ENCODE peak calls at places on chromosomes 2 and 18, in seven cellular contexts. H, F, W, S, B, O and Y are unnamed samples.

GRCh38 chr2:10276481-10277292 is 26.0 kb upstream of the HPCAL1 start:
- DNase-seq in H (no peak), F (no peak), W (no peak), S (no peak), B (no peak), O (no peak), Y (no peak)

GRCh38 chr2:13522917-13523821 is 806.4 kb downstream of the TRIB2 start:
- DNase-seq in H (no peak), F (no peak), W (no peak), S (no peak), B (no peak), O (no peak), Y (peak)

GRCh38 chr2:328761-329160 is 40.9 kb upstream of the ALKAL2 start:
- DNase-seq in H (no peak), F (no peak), W (no peak), S (no peak), B (no peak), O (no peak), Y (no peak)

GRCh38 chr2:108853421-108853820 is 66.8 kb downstream of the CCDC138 start:
- DNase-seq in H (no peak), F (peak), W (peak), S (no peak), B (no peak), O (no peak), Y (no peak)

GRCh38 chr2:36393738-36394256 is 38.2 kb downstream of the CRIM1 start:
- DNase-seq in H (no peak), F (no peak), W (no peak), S (no peak), B (no peak), O (no peak), Y (no peak)

GRCh38 chr2:23135481-23136100 is 249.4 kb upstream of the KLHL29 start:
- DNase-seq in H (no peak), F (no peak), W (no peak), S (no peak), B (no peak), O (peak), Y (no peak)

GRCh38 chr2:237603718-237604362 is 13.3 kb upstream of the RAB17 start:
- DNase-seq in H (no peak), F (peak), W (peak), S (no peak), B (no peak), O (no peak), Y (peak)

GRCh38 chr2:37361994-37362698 is 17.7 kb downstream of the QPCT start:
- DNase-seq in H (no peak), F (no peak), W (no peak), S (no peak), B (no peak), O (no peak), Y (no peak)

GRCh38 chr2:129388870-129389269 is 590.6 kb upstream of the RAB6C start:
- DNase-seq in H (no peak), F (no peak), W (no peak), S (no peak), B (no peak), O (no peak), Y (no peak)

GRCh38 chr18:62925031-62925688 is 209.8 kb downstream of the PHLPP1 start:
- DNase-seq in H (no peak), F (no peak), W (peak), S (no peak), B (no peak), O (no peak), Y (no peak)

GRCh38 chr2:236853558-236853957 is 232.1 kb upstream of the COPS8 start:
- DNase-seq in H (no peak), F (no peak), W (no peak), S (no peak), B (no peak), O (no peak), Y (no peak)

GRCh38 chr2:200658278-200658864 is 72.6 kb downstream of the AOX1 start:
- DNase-seq in H (no peak), F (no peak), W (peak), S (peak), B (no peak), O (no peak), Y (no peak)

GRCh38 chr18:74796928-74797576 is 199.4 kb downstream of the ZNF407 start:
- DNase-seq in H (no peak), F (peak), W (peak), S (peak), B (no peak), O (no peak), Y (peak)

GRCh38 chr2:143482316-143482715 is 353.1 kb downstream of the ARHGAP15 start:
- DNase-seq in H (no peak), F (no peak), W (peak), S (no peak), B (no peak), O (no peak), Y (no peak)

GRCh38 chr18:79859314-79859713 is 61.6 kb downstream of the KCNG2 start:
- DNase-seq in H (no peak), F (no peak), W (no peak), S (no peak), B (no peak), O (no peak), Y (no peak)

GRCh38 chr2:20198796-20199361 is 26.1 kb downstream of the SDC1 start:
- DNase-seq in H (no peak), F (no peak), W (no peak), S (no peak), B (no peak), O (no peak), Y (no peak)

GRCh38 chr2:67260348-67261277 is 136.5 kb upstream of the ETAA1 start:
- DNase-seq in H (peak), F (no peak), W (peak), S (no peak), B (no peak), O (no peak), Y (no peak)

DNA sequence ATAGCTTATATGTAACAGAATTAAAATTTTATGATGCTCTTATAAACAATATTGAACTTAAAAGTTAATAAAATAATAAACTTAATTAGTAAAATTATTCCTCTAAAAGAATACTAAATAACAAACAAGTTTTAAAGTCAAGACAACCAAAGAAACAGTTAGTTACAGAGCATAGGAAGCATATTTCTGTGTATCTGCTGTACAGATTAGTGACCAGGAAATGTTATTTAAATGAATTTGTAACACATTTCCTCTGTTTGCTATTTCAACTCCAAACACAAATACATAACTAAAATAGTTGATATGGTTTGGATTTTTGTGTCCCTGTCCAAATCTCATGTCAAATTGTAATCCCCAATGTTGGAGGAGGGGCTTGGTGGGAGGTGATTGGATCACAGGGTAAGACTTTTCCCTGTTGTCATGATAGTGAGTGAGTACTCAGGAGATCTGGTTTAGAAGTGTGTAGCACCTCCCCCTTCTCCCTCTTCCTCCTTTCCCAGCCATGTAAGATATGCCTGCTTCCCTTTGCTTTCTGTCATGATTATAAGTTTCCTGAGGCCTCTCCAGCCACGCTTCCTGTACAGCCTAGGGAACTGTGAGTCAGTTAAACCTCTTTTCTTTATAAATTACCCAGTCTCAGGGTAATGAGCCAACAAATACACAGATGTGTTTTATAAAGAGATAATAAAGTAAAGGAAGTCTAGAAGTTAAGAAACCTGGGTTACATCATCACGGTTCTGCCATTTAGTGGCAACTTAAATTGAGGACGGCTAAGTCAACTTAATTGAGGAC is 51.8 kb downstream of the ROCK2 start:
- DNase-seq in H (no peak), F (no peak), W (peak), S (no peak), B (no peak), O (no peak), Y (no peak)
- TF ChIP-seq CEBPB in H (no peak), F (no peak), W (no peak), S (no peak), B (peak), O (no peak), Y (no peak)

GRCh38 chr2:96771792-96772618 is 11.3 kb downstream of the CNNM4 start:
- DNase-seq in H (no peak), F (no peak), W (no peak), S (no peak), B (no peak), O (no peak), Y (no peak)

GRCh38 chr2:96773922-96774321 is 13.2 kb downstream of the CNNM4 start:
- DNase-seq in H (no peak), F (no peak), W (no peak), S (no peak), B (no peak), O (no peak), Y (no peak)

GRCh38 chr2:96770451-96770850 is 9.7 kb downstream of the CNNM4 start:
- DNase-seq in H (no peak), F (no peak), W (no peak), S (no peak), B (no peak), O (no peak), Y (no peak)

GRCh38 chr2:96775160-96775559 is 14.5 kb downstream of the CNNM4 start:
- DNase-seq in H (no peak), F (no peak), W (peak), S (no peak), B (no peak), O (no peak), Y (no peak)

DNA sequence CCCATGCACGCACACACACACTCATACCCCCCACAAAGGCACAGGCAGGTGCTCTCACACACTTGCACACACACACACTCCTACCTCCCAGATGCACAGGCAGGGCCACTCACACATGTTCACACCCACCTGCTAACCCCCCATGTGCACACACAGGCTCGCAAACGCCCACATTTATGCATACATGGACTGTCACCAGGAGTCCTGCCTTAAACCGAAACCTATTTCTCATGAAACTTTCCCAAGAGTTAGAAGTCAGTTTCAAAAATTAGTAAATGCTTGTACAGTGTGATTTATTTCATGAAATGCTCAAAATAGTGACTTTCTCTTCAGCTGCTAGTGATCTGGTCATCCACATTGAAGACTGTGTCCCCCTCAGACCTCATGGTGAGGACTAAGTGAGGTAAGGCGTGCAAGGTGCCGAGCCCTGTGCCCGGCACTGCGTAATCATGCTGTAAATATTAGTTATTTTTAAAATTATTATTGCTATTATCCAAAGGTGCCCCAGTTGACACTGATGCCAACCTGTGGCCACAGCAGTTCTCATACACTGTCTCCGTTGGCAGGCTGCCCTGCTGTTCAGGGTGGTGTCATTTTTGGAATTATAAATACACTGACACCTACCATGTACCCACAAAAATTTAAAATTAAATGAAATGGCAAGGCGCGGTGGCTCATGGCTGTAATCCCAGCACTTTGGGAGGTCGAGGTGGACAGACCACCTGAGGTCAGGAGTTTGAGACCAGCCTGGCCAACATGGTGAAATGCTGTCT is 12.4 kb downstream of the CNNM4 start:
- DNase-seq in H (no peak), F (no peak), W (no peak), S (no peak), B (no peak), O (no peak), Y (peak)
- TF ChIP-seq CEBPB in H (no peak), F (no peak), W (no peak), S (no peak), B (no peak), O (no peak), Y (no peak)

GRCh38 chr18:23857756-23858155 is 156.8 kb upstream of the TTC39C start:
- DNase-seq in H (no peak), F (peak), W (peak), S (no peak), B (no peak), O (no peak), Y (no peak)
- TF ChIP-seq CEBPB in H (no peak), F (peak), W (peak), S (no peak), B (no peak), O (no peak), Y (no peak)

GRCh38 chr2:238894950-238895298 is 47.0 kb downstream of the TWIST2 start:
- DNase-seq in H (no peak), F (no peak), W (no peak), S (no peak), B (no peak), O (no peak), Y (no peak)

GRCh38 chr2:238896641-238897040 is 48.8 kb downstream of the TWIST2 start:
- DNase-seq in H (no peak), F (no peak), W (no peak), S (no peak), B (no peak), O (no peak), Y (no peak)

GRCh38 chr2:238897122-238897880 is 49.4 kb downstream of the TWIST2 start:
- DNase-seq in H (no peak), F (no peak), W (no peak), S (no peak), B (no peak), O (no peak), Y (no peak)

GRCh38 chr2:238895361-238895882 is 47.5 kb downstream of the TWIST2 start:
- DNase-seq in H (no peak), F (no peak), W (no peak), S (no peak), B (no peak), O (no peak), Y (no peak)

GRCh38 chr2:238895901-238896600 is 48.2 kb downstream of the TWIST2 start:
- DNase-seq in H (no peak), F (peak), W (peak), S (no peak), B (no peak), O (no peak), Y (no peak)
- TF ChIP-seq CEBPB in H (no peak), F (no peak), W (no peak), S (no peak), B (no peak), O (no peak), Y (no peak)

GRCh38 chr2:98187194-98187593 is 100.2 kb downstream of the VWA3B start:
- DNase-seq in H (no peak), F (no peak), W (no peak), S (no peak), B (no peak), O (no peak), Y (no peak)

GRCh38 chr2:98185801-98186200 is 98.8 kb downstream of the VWA3B start:
- DNase-seq in H (no peak), F (no peak), W (no peak), S (no peak), B (no peak), O (no peak), Y (no peak)

GRCh38 chr2:98191880-98192279 is 104.9 kb downstream of the VWA3B start:
- DNase-seq in H (no peak), F (no peak), W (no peak), S (no peak), B (no peak), O (no peak), Y (no peak)

GRCh38 chr2:98188351-98189046 is 101.5 kb downstream of the VWA3B start:
- DNase-seq in H (no peak), F (peak), W (no peak), S (peak), B (no peak), O (no peak), Y (no peak)
- TF ChIP-seq CEBPB in H (no peak), F (peak), W (no peak), S (no peak), B (no peak), O (no peak), Y (no peak)

GRCh38 chr2:88564402-88564801 is 62.9 kb downstream of the EIF2AK3 start:
- DNase-seq in H (no peak), F (no peak), W (no peak), S (no peak), B (no peak), O (no peak), Y (no peak)
- TF ChIP-seq CEBPB in H (no peak), F (no peak), W (no peak), S (no peak), B (no peak), O (no peak), Y (no peak)

GRCh38 chr18:57447154-57447621 is 12.0 kb downstream of the ONECUT2 start:
- DNase-seq in H (no peak), F (no peak), W (peak), S (no peak), B (no peak), O (peak), Y (no peak)
- TF ChIP-seq CEBPB in H (no peak), F (no peak), W (no peak), S (no peak), B (no peak), O (no peak), Y (no peak)